ENCODE peak calls at places on chromosomes 3 and 15, in five cellular contexts. R is B cell, Q is Caco-2, L is H9, H is BJ. P is an unnamed sample.
A peak's percentile ranks its signal among the peaks of the same experiment; 100 is the strongest.

GRCh38 chr3:117887896-117888295 is 1146.8 kb downstream of the IGSF11 start:
- DNase-seq in Q (no peak), L (no peak), H (no peak), R (no peak), P (no peak)

GRCh38 chr15:89502867-89503595 is 6.6 kb upstream of the RHCG start:
- DNase-seq in H (no peak), Q (no peak), R (peak; percentile 31), L (peak; percentile 17), P (no peak)

GRCh38 chr15:23447107-23447500 is at the start of gene GOLGA6L2:
- DNase-seq in H (no peak), Q (peak; percentile 50), R (no peak), L (no peak), P (no peak)

GRCh38 chr3:161148832-161149475 is 43.8 kb upstream of the B3GALNT1 start:
- DNase-seq in L (no peak), Q (no peak), R (no peak), H (no peak), P (no peak)

GRCh38 chr3:141875893-141876380 is 506 bp upstream of the ATP1B3 start:
- DNase-seq in L (peak; percentile 60), Q (peak; percentile 62), R (peak; percentile 70), H (no peak), P (peak; percentile 85)

GRCh38 chr3:192129586-192129985 is 597.8 kb downstream of the FGF12 start:
- DNase-seq in H (no peak), L (no peak), Q (no peak), R (no peak), P (no peak)

GRCh38 chr3:186241910-186242821 is 119.9 kb downstream of the DGKG start:
- DNase-seq in L (peak; percentile 91), Q (peak; percentile 68), R (peak; percentile 55), H (no peak), P (no peak)

GRCh38 chr3:141840737-141841544 is 35.5 kb upstream of the ATP1B3 start:
- DNase-seq in L (no peak), R (no peak), H (no peak), Q (no peak), P (no peak)

GRCh38 chr3:173709026-173709425 is 311.5 kb downstream of the NLGN1 start:
- DNase-seq in Q (no peak), H (no peak), L (no peak), R (no peak), P (no peak)

DNA sequence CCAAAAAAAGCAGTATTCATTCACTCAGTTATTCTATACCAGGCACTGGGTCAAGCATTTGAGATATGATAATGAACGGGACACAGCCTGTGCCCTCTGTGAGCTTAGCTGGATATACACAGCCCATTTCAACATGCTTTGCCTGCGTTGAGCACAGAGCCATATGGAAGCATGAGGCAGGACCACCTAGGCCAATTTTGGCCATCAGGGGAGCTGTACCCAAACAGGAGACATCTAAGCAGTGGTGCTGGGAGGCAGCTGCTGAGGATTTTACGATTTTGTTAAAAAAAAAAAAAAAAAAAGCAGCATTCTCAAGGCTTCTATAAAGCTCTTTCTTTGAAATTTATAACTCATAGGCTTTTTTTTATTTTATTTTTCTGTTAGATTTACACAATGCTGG is 87.2 kb upstream of the SLC2A2 start:
- DNase-seq in H (no peak), L (peak; percentile 58), Q (peak; percentile 47), R (no peak), P (no peak)
- TF ChIP-seq CTCF in H (peak; percentile 15), L (peak; percentile 62), Q (peak; percentile 46), R (no peak), P (peak; percentile 26)

GRCh38 chr3:4166540-4166939 is 136.6 kb upstream of the SETMAR start:
- DNase-seq in R (no peak), L (no peak), Q (no peak), H (no peak), P (no peak)
- TF ChIP-seq CTCF in R (no peak), L (no peak), Q (no peak), H (no peak), P (no peak)

GRCh38 chr3:50549226-50549625 is 18.3 kb downstream of the C3orf18 start:
- DNase-seq in Q (no peak), L (no peak), H (no peak), R (no peak), P (no peak)

GRCh38 chr3:50550079-50550736 is 17.3 kb downstream of the C3orf18 start:
- DNase-seq in R (peak; percentile 56), H (no peak), Q (peak; percentile 68), L (peak; percentile 81), P (peak; percentile 88)

GRCh38 chr3:50552058-50552435 is 15.5 kb downstream of the C3orf18 start:
- DNase-seq in H (no peak), Q (no peak), L (no peak), R (no peak), P (no peak)

GRCh38 chr3:50552598-50552997 is 14.9 kb downstream of the C3orf18 start:
- DNase-seq in H (no peak), L (no peak), R (no peak), Q (no peak), P (no peak)

GRCh38 chr3:50551293-50552057 is 16.1 kb downstream of the C3orf18 start:
- DNase-seq in R (no peak), Q (no peak), H (no peak), L (no peak), P (no peak)
- TF ChIP-seq CTCF in R (no peak), Q (no peak), H (no peak), L (no peak), P (no peak)

DNA sequence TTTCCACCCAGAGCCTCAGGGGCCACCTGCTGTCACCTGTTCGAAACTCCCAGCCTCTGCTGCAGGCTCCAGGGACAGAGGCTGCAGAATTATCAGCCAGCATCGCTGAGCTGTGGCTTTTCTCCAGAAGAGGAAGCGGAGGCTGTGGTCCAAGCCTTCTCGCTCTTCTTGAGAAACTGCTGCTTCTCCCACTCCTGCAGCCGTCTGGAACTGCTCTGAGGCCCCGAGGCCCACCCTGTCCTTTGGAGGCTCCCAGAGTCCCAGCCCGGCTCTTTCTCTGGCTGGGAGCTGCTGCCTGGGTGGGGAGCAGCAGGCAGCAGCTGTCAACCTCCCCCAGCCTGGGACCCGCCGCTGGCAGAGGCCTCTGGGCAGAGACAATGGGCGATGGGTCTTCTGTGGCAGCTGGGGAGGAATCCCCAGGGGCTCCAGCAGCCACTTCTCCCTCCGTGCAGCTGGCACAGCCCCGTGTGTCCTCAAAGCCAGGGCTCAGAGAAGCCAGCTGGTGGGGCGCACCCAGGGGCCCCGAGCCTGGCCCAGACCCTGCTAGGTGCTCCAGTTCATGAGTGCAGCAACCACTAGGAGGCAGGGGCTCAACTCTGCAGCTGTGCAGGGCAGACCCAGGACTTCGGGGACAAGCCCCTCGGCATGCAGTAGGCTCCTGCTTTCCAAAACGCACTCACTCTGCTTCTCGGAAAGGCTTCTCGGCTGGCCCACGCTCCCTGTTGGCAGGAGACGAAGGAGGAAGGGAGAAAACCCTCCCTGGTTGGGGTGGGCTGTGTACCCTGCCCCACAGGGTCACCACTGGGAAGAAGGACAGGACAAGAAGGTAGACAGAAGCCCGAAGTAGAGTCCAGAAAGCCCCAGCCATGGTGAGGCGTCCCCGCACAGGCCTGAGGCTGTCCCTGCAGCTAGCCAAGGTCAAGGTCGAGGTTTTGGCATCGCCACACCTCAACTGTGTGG is 49.9 kb upstream of the FURIN start:
- DNase-seq in H (no peak), R (peak; percentile 91), L (peak; percentile 68), Q (peak; percentile 25), P (no peak)
- TF ChIP-seq CTCF in H (no peak), R (peak; percentile 71), L (peak; percentile 59), Q (peak; percentile 26), P (peak; percentile 11)

GRCh38 chr3:125051715-125052581 is 3.8 kb downstream of the HEG1 start:
- DNase-seq in L (peak; percentile 45), R (peak; percentile 64), H (peak; percentile 59), Q (no peak), P (no peak)
- TF ChIP-seq CTCF in L (no peak), R (no peak), H (no peak), Q (no peak), P (no peak)

P was measured in osteocyte.